ENCODE peak calls at places on chromosomes 2 and 18, in four cellular contexts. Y, U, S and W are unnamed samples.

GRCh38 chr2:13537771-13538349 is 821.1 kb downstream of the TRIB2 start:
- DNase-seq in Y (no peak), U (no peak), S (no peak), W (no peak)

GRCh38 chr2:160156665-160157064 is 43.4 kb downstream of the ITGB6 start:
- DNase-seq in Y (no peak), U (peak; percentile 94), S (no peak), W (no peak)

GRCh38 chr2:236988690-236989639 is 96.7 kb upstream of the COPS8 start:
- DNase-seq in Y (no peak), U (peak; percentile 53), S (no peak), W (no peak)

GRCh38 chr2:210557721-210558120 is 1.3 kb downstream of the CPS1 start:
- DNase-seq in Y (peak; percentile 81), U (no peak), S (no peak), W (no peak)

GRCh38 chr18:32425466-32425865 is 45.2 kb downstream of the GAREM1 start:
- DNase-seq in Y (no peak), U (peak; percentile 71), S (no peak), W (no peak)

GRCh38 chr18:22816266-22817176 is 116.6 kb upstream of the RBBP8 start:
- DNase-seq in Y (no peak), U (no peak), S (no peak), W (no peak)

GRCh38 chr2:71700880-71701397 is 247.6 kb downstream of the DYSF start:
- DNase-seq in Y (no peak), U (peak; percentile 21), S (no peak), W (no peak)

GRCh38 chr2:39706945-39707344 is 41.2 kb downstream of the TMEM178A start:
- DNase-seq in Y (no peak), U (no peak), S (no peak), W (no peak)

GRCh38 chr18:8426401-8426800 is 182.8 kb upstream of the RAB12 start:
- DNase-seq in Y (peak; percentile 70), U (no peak), S (peak; percentile 61), W (peak; percentile 24)

GRCh38 chr18:35042389-35043066 is 1.3 kb downstream of the MAPRE2 start:
- DNase-seq in Y (no peak), U (no peak), S (no peak), W (no peak)

GRCh38 chr18:51211552-51211951 is 14.1 kb upstream of the MEX3C start:
- DNase-seq in Y (no peak), U (peak; percentile 79), S (no peak), W (peak; percentile 78)

GRCh38 chr2:61993422-61994024 is 88.0 kb downstream of the COMMD1 start:
- DNase-seq in Y (peak; percentile 61), U (peak; percentile 68), S (no peak), W (peak; percentile 46)

GRCh38 chr2:9547272-9547991 is 8.2 kb downstream of the ADAM17 start:
- DNase-seq in Y (peak; percentile 24), U (peak; percentile 62), S (no peak), W (no peak)

GRCh38 chr18:11149441-11150270 is at the start of gene PIEZO2:
- DNase-seq in Y (peak; percentile 85), U (peak; percentile 12), S (peak; percentile 74), W (peak; percentile 17)

GRCh38 chr2:96756788-96757476 is 3.8 kb upstream of the CNNM4 start:
- DNase-seq in Y (no peak), U (no peak), S (no peak), W (no peak)

GRCh38 chr2:169363570-169364150 is 1.3 kb upstream of the LRP2 start:
- DNase-seq in Y (peak; percentile 53), U (peak; percentile 7), S (peak; percentile 10), W (peak; percentile 79)

GRCh38 chr2:238091426-238092060 is 8.6 kb upstream of the ESPNL start:
- DNase-seq in Y (no peak), U (no peak), S (no peak), W (no peak)

DNA sequence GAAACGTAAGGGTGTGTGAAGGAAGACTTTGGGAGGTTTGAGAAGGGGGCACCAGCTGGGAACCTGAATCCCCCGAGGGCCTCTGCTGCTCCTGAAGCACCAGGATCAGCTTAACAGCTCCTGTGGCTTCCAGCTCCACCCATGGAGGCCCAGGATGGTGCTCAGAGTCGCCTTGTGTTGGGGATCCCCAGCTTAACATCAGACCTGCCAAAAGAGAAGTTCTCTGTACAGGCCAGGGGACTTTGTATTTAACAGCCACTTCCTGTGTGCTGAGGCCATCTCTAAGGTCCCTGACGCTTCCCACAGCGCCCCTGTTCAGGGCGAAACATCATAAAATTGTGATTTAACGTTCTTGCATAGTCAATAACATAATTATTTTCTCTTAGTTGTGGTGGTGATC is 77.5 kb downstream of the NCK2 start:
- DNase-seq in Y (no peak), U (no peak), S (no peak), W (peak; percentile 67)
- TF ChIP-seq CTCF in Y (no peak), U (no peak), S (no peak), W (no peak)

DNA sequence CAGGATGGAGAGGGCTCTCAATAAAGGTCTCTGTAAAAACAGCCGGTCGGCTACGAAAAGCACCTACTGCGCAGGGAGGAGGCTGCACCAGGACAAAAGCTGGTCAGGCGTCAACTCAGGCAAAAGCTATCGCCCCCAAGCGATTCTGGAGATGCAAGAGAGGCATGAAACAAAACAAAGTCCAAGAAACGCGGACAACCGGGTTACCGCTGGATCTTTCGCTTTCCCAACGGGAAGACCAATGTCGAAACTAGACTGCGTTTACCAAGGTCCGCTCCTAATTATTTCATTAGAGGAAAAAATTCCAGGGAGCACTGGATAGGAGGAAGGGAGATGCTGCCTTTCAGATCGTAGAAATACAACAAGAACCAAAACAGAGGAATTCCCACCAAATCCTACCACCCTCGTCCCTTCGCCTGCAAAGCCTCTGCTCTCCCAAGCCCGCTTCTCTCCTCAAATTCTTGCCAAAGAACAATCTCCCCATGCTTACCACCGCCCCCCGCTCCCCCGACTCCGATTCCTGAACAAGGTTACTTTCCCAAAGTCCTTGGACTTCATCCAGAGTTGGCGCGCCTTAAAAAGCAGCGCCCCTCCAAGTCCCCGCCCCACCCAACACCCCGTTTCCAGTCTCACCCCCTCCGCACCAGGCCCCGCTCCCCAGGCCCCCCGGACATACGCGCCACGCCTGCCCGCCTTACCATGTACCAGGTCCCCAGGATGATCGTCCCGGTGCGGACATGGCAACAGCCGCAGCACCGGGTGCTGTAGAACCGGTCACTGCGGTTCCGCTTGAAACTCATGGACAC is 513 bp downstream of the LAPTM4A start:
- DNase-seq in Y (peak; percentile 73), U (peak; percentile 65), S (peak; percentile 53), W (peak; percentile 49)
- TF ChIP-seq CTCF in Y (no peak), U (peak; percentile 2), S (no peak), W (no peak)

DNA sequence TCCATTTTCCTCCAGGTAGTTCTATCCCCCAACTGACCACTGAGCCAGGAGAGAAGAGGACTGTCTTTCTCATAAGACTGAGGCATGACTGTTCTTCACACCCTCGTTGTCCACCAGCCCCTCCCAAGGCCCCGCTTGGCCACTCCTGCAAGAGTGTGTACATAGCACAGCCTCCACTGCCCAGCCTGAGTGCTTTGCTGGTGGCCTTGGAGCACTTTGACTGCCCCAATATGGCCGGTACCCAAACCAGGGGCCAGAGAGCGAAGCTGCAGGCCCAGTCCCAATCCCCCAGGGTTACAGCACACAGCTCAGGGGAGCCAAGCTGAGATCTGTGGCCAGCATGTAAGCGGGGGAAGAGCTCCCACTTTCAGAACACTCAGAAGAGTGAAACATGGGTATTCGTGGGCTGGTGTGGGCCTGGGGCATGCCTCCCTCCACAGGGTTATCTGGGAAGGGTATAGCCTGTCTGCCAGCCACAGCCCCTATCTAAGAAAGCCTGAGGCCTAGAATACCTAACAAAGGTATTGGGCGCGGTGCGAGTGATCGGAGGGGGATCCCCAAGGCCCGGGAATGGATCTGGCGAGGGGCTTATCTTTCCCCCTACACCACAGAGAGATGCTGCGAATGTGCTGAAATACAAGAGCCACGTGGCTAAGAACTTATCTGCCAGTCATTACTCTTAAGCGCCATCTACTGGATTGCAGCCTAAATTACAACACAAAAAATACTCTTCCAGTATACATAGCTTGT is 163.8 kb downstream of the WDPCP start:
- DNase-seq in Y (peak; percentile 91), U (peak; percentile 62), S (peak; percentile 7), W (peak; percentile 11)
- TF ChIP-seq CTCF in Y (peak; percentile 80), U (peak; percentile 66), S (peak; percentile 67), W (peak; percentile 72)

GRCh38 chr18:54329787-54330186 is 27.9 kb downstream of the STARD6 start:
- DNase-seq in Y (no peak), U (no peak), S (no peak), W (no peak)

GRCh38 chr18:54335638-54336173 is 22.0 kb downstream of the STARD6 start:
- DNase-seq in Y (no peak), U (no peak), S (no peak), W (no peak)

GRCh38 chr18:54327818-54328217 is 29.8 kb downstream of the STARD6 start:
- DNase-seq in Y (no peak), U (peak; percentile 13), S (no peak), W (no peak)

DNA sequence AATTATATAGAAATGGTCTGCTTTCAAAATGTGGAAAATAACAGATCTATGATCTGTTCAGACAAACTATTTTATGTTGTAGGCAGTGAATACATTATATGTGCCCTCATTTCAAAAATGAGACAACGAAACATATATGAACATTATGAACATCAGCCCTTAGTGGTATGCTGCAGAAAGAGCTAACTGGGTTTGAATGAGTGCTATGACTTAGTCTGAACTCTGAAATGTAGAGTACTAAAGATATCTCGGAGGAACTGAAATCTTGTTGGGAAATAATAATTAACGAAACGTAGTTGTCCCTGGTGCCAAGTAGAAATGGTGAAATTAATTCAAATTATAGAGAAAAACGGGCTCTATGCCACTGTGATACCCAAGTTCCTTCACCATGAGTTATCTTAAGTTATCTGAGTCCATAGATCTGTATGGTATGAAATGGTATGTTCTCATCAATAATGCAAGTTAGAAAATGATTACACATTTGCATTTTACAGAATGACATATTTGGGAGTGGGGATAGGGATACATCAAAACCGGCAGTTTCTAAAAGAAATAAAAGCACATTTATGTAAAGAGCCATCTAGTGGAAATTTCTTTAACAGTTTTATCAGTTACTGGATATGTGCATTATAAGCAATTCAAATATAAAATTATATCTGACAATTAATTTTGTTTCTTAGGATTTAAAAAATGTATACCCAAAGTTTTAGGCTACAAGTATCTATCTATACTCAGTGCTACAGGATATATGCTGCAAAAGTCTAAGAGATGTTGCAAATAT is 26.7 kb downstream of the STARD6 start:
- DNase-seq in Y (no peak), U (no peak), S (no peak), W (no peak)
- TF ChIP-seq CTCF in Y (no peak), U (peak; percentile 5), S (no peak), W (no peak)

GRCh38 chr2:26471766-26472706 is 5.9 kb downstream of the OTOF start:
- DNase-seq in Y (no peak), U (no peak), S (no peak), W (no peak)
- TF ChIP-seq CTCF in Y (peak; percentile 19), U (peak; percentile 6), S (peak; percentile 36), W (no peak)

GRCh38 chr2:175176624-175177023 is 4.9 kb downstream of the ATP5MC3 start:
- DNase-seq in Y (no peak), U (no peak), S (no peak), W (no peak)

GRCh38 chr2:175181877-175182308 is 383 bp upstream of the ATP5MC3 start:
- DNase-seq in Y (no peak), U (no peak), S (no peak), W (no peak)

GRCh38 chr2:175183674-175184073 is 2.2 kb upstream of the ATP5MC3 start:
- DNase-seq in Y (no peak), U (no peak), S (no peak), W (no peak)

GRCh38 chr2:175181104-175181876 is at the start of gene ATP5MC3:
- DNase-seq in Y (peak; percentile 98), U (peak; percentile 93), S (peak; percentile 83), W (peak; percentile 97)

DNA sequence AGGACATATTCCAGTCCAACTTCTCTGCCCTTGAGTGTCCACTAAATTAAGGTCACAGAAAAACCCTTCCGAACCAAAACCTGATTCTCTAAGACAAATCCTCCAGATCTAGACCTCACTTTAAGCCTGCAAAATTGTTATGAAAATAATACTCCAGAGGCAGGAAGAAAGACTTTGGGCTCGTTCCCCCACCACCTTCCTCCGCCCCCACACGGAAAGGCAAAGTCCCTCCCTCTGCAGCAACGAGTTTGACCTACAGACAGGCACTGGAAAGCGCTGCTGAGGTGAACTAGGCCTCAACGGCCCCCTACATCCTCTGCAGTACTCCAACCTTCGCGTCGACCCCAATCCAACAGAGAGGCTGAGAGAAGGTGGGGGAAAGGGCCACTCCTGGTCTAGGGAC is 808 bp downstream of the ATP5MC3 start:
- DNase-seq in Y (peak; percentile 56), U (peak; percentile 56), S (peak; percentile 28), W (peak; percentile 78)
- TF ChIP-seq CTCF in Y (no peak), U (no peak), S (no peak), W (no peak)